ENCODE peak calls at places on chromosomes 7 and 10, in seven cellular contexts. E is GM12865, K is foreskin fibroblast, Y is fibroblast of pulmonary artery, R is dorsolateral prefrontal cortex, I is lower leg skin, C is A549. P is an unnamed sample.

GRCh38 chr7:74417419-74417971 is 36.2 kb upstream of the GTF2IRD1 start:
- DNase-seq in Y (peak; percentile 74), E (peak; percentile 70), R (peak; percentile 66), I (peak; percentile 93), C (peak; percentile 95), K (peak; percentile 36), P (peak; percentile 59)

GRCh38 chr10:66535418-66535817 is 390.4 kb upstream of the LRRTM3 start:
- DNase-seq in C (no peak), K (no peak), I (no peak), R (no peak), E (no peak), Y (no peak), P (no peak)

GRCh38 chr10:5291501-5292195 is 73.1 kb upstream of the UCN3 start:
- DNase-seq in Y (peak; percentile 95), R (no peak), K (peak; percentile 84), C (peak; percentile 94), I (peak; percentile 93), E (peak; percentile 68), P (peak; percentile 62)

GRCh38 chr7:93632371-93632770 is 57.8 kb upstream of the CALCR start:
- DNase-seq in R (no peak), I (no peak), E (no peak), C (no peak), Y (no peak), K (no peak), P (no peak)

GRCh38 chr7:31478018-31478417 is 35.9 kb upstream of the ITPRID1 start:
- DNase-seq in R (no peak), Y (no peak), E (no peak), I (no peak), K (no peak), C (no peak), P (no peak)

GRCh38 chr7:98913026-98913425 is 34.7 kb downstream of the TRRAP start:
- DNase-seq in Y (no peak), E (no peak), K (no peak), R (no peak), C (no peak), I (no peak), P (no peak)

GRCh38 chr7:514651-515598 is 4.7 kb downstream of the PDGFA start:
- DNase-seq in R (peak; percentile 74), C (no peak), Y (no peak), K (no peak), E (no peak), I (no peak), P (peak; percentile 22)

GRCh38 chr10:25059990-25060389 is 43.6 kb downstream of the THNSL1 start:
- DNase-seq in E (no peak), I (peak; percentile 90), Y (peak; percentile 93), R (no peak), K (peak; percentile 70), C (peak; percentile 78), P (peak; percentile 90)

GRCh38 chr7:28687631-28688030 is 270.5 kb downstream of the TRIL start:
- DNase-seq in R (no peak), K (no peak), C (no peak), Y (no peak), I (no peak), E (no peak), P (no peak)

GRCh38 chr7:69654381-69654780 is 56.1 kb downstream of the AUTS2 start:
- DNase-seq in E (no peak), I (no peak), C (no peak), K (no peak), R (no peak), Y (peak; percentile 34), P (no peak)

GRCh38 chr7:93890464-93891068 is at the start of gene TFPI2:
- DNase-seq in K (peak; percentile 45), R (no peak), I (no peak), C (peak; percentile 77), E (peak; percentile 29), Y (peak; percentile 90), P (peak; percentile 57)

GRCh38 chr7:83413831-83414230 is 235.1 kb downstream of the SEMA3E start:
- DNase-seq in I (no peak), C (no peak), Y (peak; percentile 47), E (no peak), R (no peak), K (peak; percentile 1), P (peak; percentile 12)

GRCh38 chr7:3188946-3189345 is 112.1 kb upstream of the SDK1 start:
- DNase-seq in C (no peak), E (no peak), R (no peak), I (no peak), K (no peak), Y (no peak), P (no peak)

GRCh38 chr7:92404170-92404614 is 43.1 kb upstream of the GATAD1 start:
- DNase-seq in Y (peak; percentile 10), E (no peak), R (no peak), K (no peak), C (no peak), I (no peak), P (no peak)

GRCh38 chr10:113337142-113337541 is 215.7 kb upstream of the HABP2 start:
- DNase-seq in Y (no peak), I (no peak), R (no peak), E (no peak), C (no peak), K (peak; percentile 8), P (no peak)

GRCh38 chr10:64738462-64738861 is 1217.3 kb downstream of the REEP3 start:
- DNase-seq in C (no peak), R (no peak), K (no peak), Y (no peak), E (no peak), I (no peak), P (no peak)
- H3K4me3 ChIP-seq in C (no peak overlapping the region), R (no peak overlapping the region), K (no peak overlapping the region), Y (no peak overlapping the region), E (no peak overlapping the region), I (no peak overlapping the region), P (no peak overlapping the region)

DNA sequence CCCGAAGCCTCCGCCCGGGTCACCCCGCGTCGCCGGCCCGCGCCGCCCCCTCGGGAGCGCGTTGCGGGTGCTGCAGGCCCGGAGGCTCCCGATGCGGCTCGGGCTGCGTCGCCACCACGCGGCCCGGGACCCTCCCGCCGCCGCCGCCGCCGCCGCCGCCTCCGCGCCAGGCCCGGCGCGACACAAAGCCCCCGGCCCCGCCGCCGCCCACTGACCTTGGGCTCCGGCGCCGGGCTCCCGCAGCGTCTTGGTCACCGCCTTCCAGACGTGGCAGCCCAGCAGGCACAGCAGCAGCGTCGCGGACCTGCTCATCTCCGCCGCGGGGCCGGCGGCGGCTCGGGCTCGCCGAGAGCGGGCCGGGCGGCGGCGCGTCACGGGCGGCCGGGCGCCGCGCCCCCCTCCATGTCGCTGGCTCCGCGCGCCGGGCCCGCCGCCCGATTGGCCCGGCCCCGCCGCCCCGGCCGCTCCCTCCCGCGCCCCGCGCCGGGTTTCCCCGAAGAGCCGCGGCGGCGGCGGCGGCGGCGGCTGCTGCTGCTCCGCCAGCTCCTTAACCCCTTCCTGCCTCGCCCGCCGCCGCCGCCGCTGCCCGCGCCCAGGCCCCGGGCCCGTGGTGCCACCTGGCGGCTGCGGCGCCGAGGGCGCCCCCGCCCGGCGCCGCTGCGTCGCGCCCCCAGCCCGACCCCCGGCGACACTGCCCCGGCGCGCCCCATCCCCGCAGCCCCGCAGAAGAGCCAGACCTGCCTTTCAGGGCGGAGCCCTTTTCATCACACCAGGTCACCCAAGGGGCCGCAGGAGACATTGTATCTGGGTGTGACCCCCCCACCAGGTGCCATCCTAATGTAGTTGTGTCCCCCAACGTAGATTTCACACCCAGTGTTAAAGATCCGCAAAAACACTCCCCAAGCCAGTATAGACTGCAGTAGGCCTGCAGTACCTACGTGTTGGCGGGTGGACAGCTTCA is at the start of gene FAM171A1:
- DNase-seq in I (peak; percentile 83), Y (peak; percentile 55), E (peak; percentile 64), K (peak; percentile 28), R (no peak), C (peak; percentile 68), P (peak; percentile 58)
- TF ChIP-seq CTCF in I (no peak), Y (no peak), E (peak; percentile 29), K (no peak), R (peak; percentile 21), C (peak; percentile 93), P (peak; percentile 28)

GRCh38 chr10:133309720-133310398 is 1.1 kb downstream of the ZNF511 start:
- DNase-seq in C (no peak), K (no peak), I (no peak), E (no peak), Y (no peak), R (no peak), P (no peak)
- H3K4me3 ChIP-seq in C (no peak overlapping the region), K (no peak overlapping the region), I (no peak overlapping the region), E (no peak overlapping the region), Y (no peak overlapping the region), R (no peak overlapping the region), P (no peak overlapping the region)

DNA sequence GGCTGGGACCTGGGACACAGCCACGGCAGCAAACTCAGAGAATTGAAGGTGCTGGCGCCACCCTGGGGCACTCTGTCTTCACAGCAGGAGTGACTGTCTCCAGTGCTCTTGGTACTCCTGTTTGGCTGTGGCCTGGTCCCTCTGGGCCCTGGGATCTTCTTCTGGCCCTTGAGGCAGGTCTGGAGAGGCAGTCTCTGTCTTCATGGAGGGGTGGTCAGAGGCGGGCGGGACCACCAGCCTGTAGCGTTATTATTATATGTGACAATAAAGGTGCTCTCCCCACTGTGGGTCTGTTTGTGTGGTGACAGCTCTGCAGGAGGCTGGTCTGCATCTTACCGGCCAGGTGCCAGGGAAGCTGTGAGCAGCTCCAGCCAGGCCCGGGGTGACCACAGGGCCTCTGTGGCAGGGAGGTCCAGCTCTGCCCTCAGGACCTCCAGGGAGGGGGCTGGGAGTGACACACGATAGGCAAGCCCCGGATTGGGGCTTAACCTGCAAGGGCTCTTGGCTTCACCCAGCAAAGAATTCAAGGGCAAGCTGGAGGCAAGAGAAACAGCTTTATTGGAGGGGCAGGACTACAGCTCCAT is 70.3 kb downstream of the MYL10 start:
- DNase-seq in I (peak; percentile 49), K (no peak), E (no peak), Y (no peak), R (no peak), C (no peak), P (no peak)
- TF ChIP-seq CTCF in I (no peak), K (no peak), E (no peak), Y (peak; percentile 2), R (no peak), C (no peak), P (no peak)

GRCh38 chr10:128047991-128048826 is 78.0 kb downstream of the MKI67 start:
- DNase-seq in K (no peak), I (no peak), C (no peak), E (peak; percentile 59), R (no peak), Y (peak; percentile 91), P (peak; percentile 28)
- H3K4me3 ChIP-seq in K (no peak overlapping the region), I (no peak overlapping the region), C (no peak overlapping the region), E (peak overlapping the region; percentile 65), R (no peak overlapping the region), Y (peak overlapping the region; percentile 46), P (no peak overlapping the region)

GRCh38 chr10:49610015-49610734 is at the start of gene SLC18A3:
- DNase-seq in K (no peak), C (no peak), I (peak; percentile 74), E (no peak), R (no peak), Y (no peak), P (no peak)

GRCh38 chr10:49606981-49607535 is 3.1 kb upstream of the SLC18A3 start:
- DNase-seq in Y (peak; percentile 89), R (peak; percentile 27), E (peak; percentile 73), C (peak; percentile 42), I (peak; percentile 82), K (peak; percentile 49), P (peak; percentile 79)

GRCh38 chr10:49609283-49610014 is 661 bp upstream of the SLC18A3 start:
- DNase-seq in C (no peak), R (no peak), K (no peak), I (peak; percentile 76), E (no peak), Y (no peak), P (no peak)

GRCh38 chr10:49608166-49608758 is 1.8 kb upstream of the SLC18A3 start:
- DNase-seq in R (peak; percentile 4), K (no peak), E (no peak), Y (no peak), C (no peak), I (peak; percentile 66), P (no peak)

GRCh38 chr10:49608925-49609282 is 1.2 kb upstream of the SLC18A3 start:
- DNase-seq in R (peak; percentile 9), K (no peak), C (no peak), I (no peak), E (no peak), Y (no peak), P (no peak)
- TF ChIP-seq CTCF in R (no peak), K (no peak), C (no peak), I (no peak), E (no peak), Y (no peak), P (no peak)

P was measured in astrocyte of the spinal cord.